ENCODE peak calls at places on chromosomes 7 and 10, in nine cellular contexts. T is thyroid gland; J is SK-N-DZ; W is COLO829; F is occipital lobe; B is activated T-helper 9 cell treated with anti-CD3 and anti-CD28 coated beads, Interleukin-2, amount 50 U/mL, for 16 hours; R is osteocyte; K is GM10248; S is ovary. E is an unnamed sample.

GRCh38 chr10:96339956-96340904 is 18.6 kb downstream of the OPALIN start:
- DNase-seq in T (peak), J (peak), W (peak), F (no peak), B (peak), R (no peak), K (peak), S (peak), E (peak)

GRCh38 chr7:130595986-130596385 is 72.6 kb downstream of the COPG2 start:
- DNase-seq in T (no peak), J (no peak), W (no peak), F (no peak), B (no peak), R (no peak), K (no peak), S (no peak), E (no peak)

GRCh38 chr10:17041626-17042520 is 87.7 kb downstream of the CUBN start:
- DNase-seq in T (no peak), J (no peak), W (no peak), F (no peak), B (no peak), R (no peak), K (no peak), S (no peak), E (no peak)

GRCh38 chr7:140212100-140212881 is 35.5 kb upstream of the KDM7A start:
- DNase-seq in T (no peak), J (no peak), W (no peak), F (no peak), B (no peak), R (no peak), K (peak), S (no peak), E (peak)

GRCh38 chr10:113520606-113521481 is 32.0 kb upstream of the HABP2 start:
- DNase-seq in T (peak), J (peak), W (peak), F (peak), B (no peak), R (peak), K (peak), S (peak), E (no peak)

GRCh38 chr7:25851332-25852248 is 300.4 kb upstream of the NFE2L3 start:
- DNase-seq in T (peak), J (peak), W (peak), F (peak), B (no peak), R (peak), K (peak), S (peak), E (peak)

GRCh38 chr7:92648082-92648481 is 57.9 kb upstream of the FAM133B start:
- DNase-seq in T (no peak), J (no peak), W (no peak), F (no peak), B (no peak), R (no peak), K (peak), S (no peak), E (peak)

GRCh38 chr7:155214328-155214986 is 83.2 kb upstream of the INSIG1 start:
- DNase-seq in T (peak), J (no peak), W (no peak), F (no peak), B (no peak), R (no peak), K (no peak), S (no peak), E (no peak)

GRCh38 chr10:84842593-84842992 is 514.2 kb downstream of the CCSER2 start:
- DNase-seq in T (no peak), J (no peak), W (no peak), F (no peak), B (no peak), R (no peak), K (no peak), S (no peak), E (no peak)

GRCh38 chr10:10726101-10726500 is 291.6 kb upstream of the CELF2 start:
- DNase-seq in T (no peak), J (no peak), W (no peak), F (no peak), B (no peak), R (no peak), K (no peak), S (no peak), E (no peak)

GRCh38 chr7:590731-591551 is 71.3 kb upstream of the PDGFA start:
- DNase-seq in T (no peak), J (no peak), W (no peak), F (no peak), B (no peak), R (no peak), K (no peak), S (no peak), E (no peak)

GRCh38 chr7:22117222-22117621 is 171.5 kb upstream of the CDCA7L start:
- DNase-seq in T (no peak), J (no peak), W (no peak), F (no peak), B (no peak), R (no peak), K (no peak), S (no peak), E (no peak)

GRCh38 chr10:28532509-28533314 is at the start of gene WAC:
- DNase-seq in T (peak), J (peak), W (peak), F (peak), B (peak), R (peak), K (peak), S (peak), E (peak)

GRCh38 chr7:28136885-28137284 is 43.7 kb downstream of the JAZF1 start:
- DNase-seq in T (no peak), J (no peak), W (no peak), F (no peak), B (no peak), R (no peak), K (no peak), S (no peak), E (no peak)

GRCh38 chr7:57505176-57505575 is 55.2 kb downstream of the ZNF716 start:
- DNase-seq in T (no peak), J (no peak), W (no peak), F (no peak), B (no peak), R (no peak), K (no peak), S (no peak), E (no peak)

GRCh38 chr7:135077642-135078041 is 70.2 kb upstream of the TMEM140 start:
- DNase-seq in T (no peak), J (no peak), W (no peak), F (no peak), B (no peak), R (no peak), K (no peak), S (no peak), E (no peak)

GRCh38 chr7:92731327-92732063 is 104.9 kb downstream of the CDK6 start:
- DNase-seq in T (no peak), J (no peak), W (no peak), F (no peak), B (no peak), R (no peak), K (peak), S (no peak), E (peak)

GRCh38 chr7:5629941-5630340 is 151.5 kb downstream of the RNF216 start:
- DNase-seq in T (peak), J (no peak), W (no peak), F (peak), B (no peak), R (no peak), K (no peak), S (peak), E (peak)

GRCh38 chr7:28956608-28957063 is 1.5 kb downstream of the TRIL start:
- DNase-seq in T (peak), J (peak), W (peak), F (no peak), B (no peak), R (no peak), K (peak), S (peak), E (no peak)

GRCh38 chr7:155583636-155584035 is 37.3 kb upstream of the CNPY1 start:
- DNase-seq in T (no peak), J (no peak), W (no peak), F (no peak), B (no peak), R (no peak), K (no peak), S (no peak), E (no peak)

GRCh38 chr10:121956111-121957061 is 18.6 kb downstream of the NSMCE4A start:
- DNase-seq in T (no peak), J (no peak), W (no peak), F (no peak), B (no peak), R (no peak), K (no peak), S (no peak), E (no peak)